ENCODE peak calls at places on chromosomes 4 and X, in eight cellular contexts. D, H, J, C, V, B, I and A are unnamed samples. For H3K27me3, the result is how much of the 10 kb centered on the place peaks cover.

GRCh38 chrX:105870465-105870864 is 48.1 kb downstream of the NRK start:
- DNase-seq in C (no peak), V (no peak), I (no peak), D (no peak), B (no peak), J (no peak), H (no peak), A (no peak)

GRCh38 chrX:117511379-117511778 is 605.2 kb downstream of the KLHL13 start:
- DNase-seq in B (no peak), J (no peak), I (no peak), V (no peak), C (no peak), D (no peak), H (no peak), A (no peak)

GRCh38 chrX:49262603-49263002 is 1.9 kb downstream of the FOXP3 start:
- DNase-seq in C (no peak), V (no peak), D (no peak), I (no peak), H (no peak), J (no peak), B (no peak), A (no peak)

GRCh38 chrX:13254076-13254785 is 65.6 kb downstream of the ATXN3L start:
- DNase-seq in H (no peak), J (no peak), C (peak), V (peak), B (no peak), I (peak), D (peak), A (peak)

GRCh38 chr4:2932951-2933565 is 30.1 kb downstream of the NOP14 start:
- DNase-seq in I (no peak), V (no peak), C (peak), D (no peak), H (no peak), J (peak), B (no peak), A (no peak)

GRCh38 chr4:8756816-8757215 is 114.8 kb downstream of the HMX1 start:
- DNase-seq in I (no peak), V (no peak), D (no peak), J (peak), B (no peak), C (peak), H (no peak), A (peak)

GRCh38 chr4:168589154-168589553 is 92.3 kb downstream of the PALLD start:
- DNase-seq in B (peak), H (no peak), C (no peak), I (peak), V (peak), D (peak), J (no peak), A (peak)

GRCh38 chr4:89538886-89539285 is 231.3 kb upstream of the GPRIN3 start:
- DNase-seq in I (no peak), B (no peak), J (no peak), H (no peak), D (no peak), C (no peak), V (peak), A (no peak)

GRCh38 chr4:134777626-134778025 is 576.0 kb upstream of the PABPC4L start:
- DNase-seq in H (no peak), C (no peak), B (no peak), I (no peak), V (no peak), J (no peak), D (no peak), A (peak)

GRCh38 chr4:38958453-38958852 is 73.8 kb downstream of the TMEM156 start:
- DNase-seq in I (no peak), B (no peak), J (no peak), C (no peak), D (no peak), V (peak), H (no peak), A (no peak)

GRCh38 chrX:125826080-125826479 is 340.0 kb downstream of the DCAF12L2 start:
- DNase-seq in J (no peak), V (no peak), I (no peak), C (no peak), D (no peak), H (no peak), B (no peak), A (no peak)

GRCh38 chrX:68462653-68463052 is 29.4 kb upstream of the OPHN1 start:
- DNase-seq in J (no peak), H (no peak), D (no peak), V (peak), C (no peak), B (no peak), I (peak), A (peak)

GRCh38 chrX:49695276-49696180 is at the start of gene PAGE1:
- DNase-seq in I (no peak), H (no peak), B (no peak), V (no peak), C (no peak), J (no peak), D (no peak), A (no peak)

GRCh38 chr4:173420324-173420752 is 21.4 kb upstream of the SCRG1 start:
- DNase-seq in D (no peak), B (no peak), V (peak), J (no peak), H (no peak), I (no peak), C (no peak), A (no peak)

GRCh38 chr4:183610033-183610432 is 49.0 kb downstream of the RWDD4 start:
- DNase-seq in J (no peak), H (peak), B (no peak), I (peak), V (peak), D (peak), C (no peak), A (peak)

GRCh38 chr4:53804719-53805118 is 213.4 kb upstream of the LNX1 start:
- DNase-seq in D (peak), J (no peak), H (peak), C (peak), I (no peak), V (no peak), B (peak), A (peak)

GRCh38 chrX:113202601-113203000 is 362.0 kb upstream of the AMOT start:
- DNase-seq in B (no peak), C (no peak), J (no peak), D (no peak), H (no peak), V (no peak), I (no peak), A (no peak)

GRCh38 chrX:31236231-31236630 is 164.4 kb upstream of the FTHL17 start:
- DNase-seq in J (no peak), V (no peak), D (no peak), C (no peak), H (no peak), I (no peak), B (no peak), A (no peak)

GRCh38 chr4:15688056-15688455 is 6.4 kb downstream of the FAM200B start:
- DNase-seq in H (no peak), C (no peak), J (no peak), B (no peak), V (no peak), D (no peak), I (no peak), A (no peak)

GRCh38 chr4:138759508-138759907 is 256.1 kb upstream of the NOCT start:
- DNase-seq in I (no peak), D (no peak), B (no peak), C (no peak), J (no peak), V (no peak), H (no peak), A (no peak)

GRCh38 chrX:144616317-144616716 is 631.0 kb upstream of the SPANXN1 start:
- DNase-seq in V (no peak), D (peak), H (no peak), J (no peak), I (no peak), B (no peak), C (no peak), A (no peak)

GRCh38 chrX:20729421-20729820 is 462.7 kb upstream of the RPS6KA3 start:
- DNase-seq in B (no peak), H (no peak), J (no peak), C (no peak), D (peak), I (no peak), V (no peak), A (no peak)

GRCh38 chr4:68124262-68124661 is 5.4 kb downstream of the TMPRSS11F start:
- DNase-seq in J (no peak), V (no peak), H (no peak), D (no peak), B (no peak), C (no peak), I (no peak), A (no peak)

GRCh38 chrX:20515841-20516461 is 249.2 kb upstream of the RPS6KA3 start:
- DNase-seq in H (no peak), V (peak), B (no peak), I (peak), J (no peak), C (no peak), D (peak), A (no peak)

GRCh38 chr4:140240237-140240636 is 86.3 kb upstream of the MAML3 start:
- DNase-seq in J (no peak), V (no peak), B (no peak), I (no peak), D (no peak), C (no peak), H (no peak), A (peak)

GRCh38 chrX:50579955-50580354 is 109.3 kb upstream of the DGKK start:
- DNase-seq in B (peak), C (no peak), J (no peak), H (no peak), D (peak), I (peak), V (peak), A (peak)

GRCh38 chrX:119150163-119151135 is 22.8 kb upstream of the KIAA1210 start:
- DNase-seq in D (no peak), C (no peak), J (no peak), V (no peak), I (no peak), B (no peak), H (no peak), A (no peak)

DNA sequence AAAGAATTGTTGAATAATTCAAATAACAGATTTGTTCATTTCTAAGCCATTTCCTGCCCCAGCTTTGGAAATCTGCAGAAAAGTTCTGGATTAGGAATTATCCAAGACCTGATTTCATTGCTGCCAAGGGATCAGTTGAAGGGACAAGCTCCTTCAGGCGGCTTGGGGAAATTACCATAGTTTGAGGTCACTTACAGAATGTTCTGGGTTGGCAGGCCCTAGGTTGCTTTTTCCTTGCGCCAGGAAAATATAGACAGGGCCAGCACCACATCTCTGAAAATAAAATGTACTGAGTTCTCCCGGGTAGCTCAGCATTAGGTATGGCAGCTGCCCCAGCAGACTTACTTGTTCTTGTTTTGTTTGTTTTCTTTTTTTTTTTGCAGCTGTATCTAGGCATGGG is 354.8 kb downstream of the STIM2 start:
- DNase-seq in I (no peak), H (no peak), J (no peak), C (no peak), V (no peak), B (no peak), D (no peak), A (no peak)
- H3K4me3 ChIP-seq in I (no peak), H (no peak), J (no peak), C (no peak), V (no peak), B (no peak), D (no peak), A (no peak)

GRCh38 chrX:107542500-107542899 is 85.8 kb upstream of the PRPS1 start:
- DNase-seq in B (no peak), C (no peak), V (peak), J (peak), D (peak), H (no peak), I (peak), A (peak)
- H3K27me3 ChIP-seq in B (under half), C (under half), V (under half), J (under half), D (under half), H (under half), I (under half), A (under half)

GRCh38 chrX:18377802-18378201 is 23.3 kb upstream of the SCML2 start:
- DNase-seq in V (peak), B (no peak), H (no peak), J (no peak), I (no peak), D (no peak), C (no peak), A (peak)
- TF ChIP-seq CTCF in V (peak), B (peak), H (peak), J (peak), I (peak), D (peak), C (peak), A (peak)

DNA sequence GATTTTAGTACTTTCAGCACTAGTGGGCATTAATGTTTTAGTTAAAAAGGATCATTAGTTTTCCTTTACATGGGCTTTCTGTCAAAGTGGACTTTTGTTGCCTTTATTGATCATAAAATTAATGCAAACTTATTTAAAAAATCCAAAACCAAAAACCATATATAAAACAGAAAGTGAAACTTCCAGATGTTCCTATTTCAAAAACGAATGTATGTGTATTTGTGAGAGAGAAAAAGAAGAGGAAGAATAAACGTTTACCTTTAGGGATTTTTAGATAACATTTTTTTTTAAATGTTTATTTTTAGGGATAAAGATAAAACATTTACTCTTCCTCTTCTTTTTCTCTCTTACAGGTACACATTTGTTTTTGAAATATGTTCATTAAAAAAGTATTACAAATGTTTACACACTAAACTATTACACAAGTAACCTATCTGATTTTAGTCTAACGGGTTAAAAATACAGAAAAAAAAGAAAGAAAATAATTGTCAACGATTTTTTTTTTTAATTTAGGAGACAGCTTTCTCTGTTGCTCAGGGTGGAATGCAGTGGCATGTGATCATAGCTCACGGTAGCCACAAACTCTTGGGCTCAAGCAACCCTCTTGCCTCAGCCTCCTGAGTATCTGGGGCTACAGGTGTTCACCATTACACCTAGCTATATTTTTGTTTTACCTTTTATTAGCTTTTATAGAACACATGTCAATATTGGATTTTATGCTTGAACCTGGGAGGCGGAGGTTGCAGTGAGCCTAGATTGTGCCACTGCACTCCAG is 16.8 kb upstream of the COX18 start:
- DNase-seq in C (no peak), B (no peak), I (no peak), V (no peak), H (no peak), D (no peak), J (no peak), A (no peak)
- H3K4me3 ChIP-seq in C (peak), B (no peak), I (no peak), V (no peak), H (peak), D (no peak), J (no peak), A (no peak)

DNA sequence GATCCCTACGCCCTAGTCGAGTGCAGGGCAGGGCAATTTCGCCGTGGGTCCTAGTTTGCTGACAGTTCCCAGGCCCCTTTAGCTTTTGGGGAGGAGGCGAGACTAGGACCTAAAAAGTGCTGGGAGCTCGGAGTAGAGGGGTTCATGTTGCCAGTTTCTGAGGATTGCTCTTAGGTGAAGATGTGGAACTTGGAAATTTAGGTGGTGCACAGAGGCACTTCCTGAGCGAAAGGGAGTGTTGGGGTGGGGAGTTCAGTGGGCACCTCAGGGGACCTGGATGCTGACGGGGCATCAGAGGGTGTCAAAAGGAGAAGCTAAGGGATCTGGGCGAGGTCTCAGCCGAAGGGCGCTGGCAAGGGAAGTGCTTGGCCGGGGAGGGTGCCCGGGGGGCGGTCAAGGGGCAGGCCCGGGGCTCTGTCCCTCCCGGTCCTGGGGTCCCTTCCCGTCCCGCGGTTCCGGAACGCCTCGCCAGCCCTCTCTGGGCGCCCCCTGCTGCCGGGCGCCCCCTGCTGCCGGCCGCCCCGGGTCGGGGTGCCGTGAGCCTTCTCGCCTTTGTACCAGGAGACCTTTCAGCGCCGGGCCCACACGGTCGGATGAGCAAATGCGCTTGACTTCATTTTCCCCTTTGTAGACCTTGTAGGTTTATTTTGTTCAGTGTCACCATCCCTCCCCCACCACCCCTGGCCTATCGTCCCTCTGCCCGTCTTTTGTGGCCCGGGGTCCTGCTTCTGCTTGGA is 3.0 kb upstream of the PHOX2B start:
- DNase-seq in H (no peak), C (no peak), D (no peak), I (no peak), B (no peak), J (no peak), V (no peak), A (peak)
- H3K27me3 ChIP-seq in H (half or more), C (half or more), D (half or more), I (half or more), B (half or more), J (half or more), V (half or more), A (under half)

GRCh38 chr4:176569301-176569700 is 223.4 kb downstream of the VEGFC start:
- DNase-seq in C (no peak), B (no peak), J (no peak), V (no peak), I (no peak), D (no peak), H (no peak), A (no peak)
- TF ChIP-seq CTCF in C (no peak), B (no peak), J (no peak), V (no peak), I (peak), D (peak), H (no peak), A (no peak)

GRCh38 chr4:94454405-94454804 is 2.7 kb downstream of the PDLIM5 start:
- DNase-seq in H (no peak), D (peak), V (peak), B (no peak), C (no peak), J (no peak), I (no peak), A (no peak)
- H3K4me3 ChIP-seq in H (peak), D (peak), V (no peak), B (peak), C (no peak), J (peak), I (peak), A (peak)